ENCODE peak calls at places on chromosomes 6 and 20, in seven cellular contexts. F, N, R, I, J, Y and C are unnamed samples.

GRCh38 chr6:33118525-33119123 is 42.8 kb downstream of the HLA-DPB1 start:
- DNase-seq in R (peak), F (peak), J (no peak), N (peak), Y (peak), I (peak), C (peak)

GRCh38 chr6:7542878-7543394 is 1.5 kb downstream of the DSP start:
- DNase-seq in Y (peak), N (no peak), J (no peak), F (peak), I (peak), R (peak), C (peak)

GRCh38 chr6:99334526-99335127 is 14.8 kb downstream of the FAXC start:
- DNase-seq in I (peak), R (no peak), Y (peak), N (peak), J (peak), F (peak), C (peak)

GRCh38 chr6:156016186-156016976 is 560.7 kb upstream of the NOX3 start:
- DNase-seq in F (no peak), N (no peak), J (no peak), Y (no peak), R (no peak), I (no peak), C (no peak)

GRCh38 chr20:4717816-4718215 is 3.9 kb upstream of the PRND start:
- DNase-seq in R (no peak), F (no peak), J (no peak), Y (no peak), I (no peak), N (no peak), C (no peak)

GRCh38 chr6:150541587-150541986 is 58.1 kb upstream of the PLEKHG1 start:
- DNase-seq in J (no peak), R (no peak), I (peak), F (no peak), N (no peak), Y (no peak), C (no peak)

GRCh38 chr20:667351-668034 is 8.1 kb downstream of the SCRT2 start:
- DNase-seq in F (no peak), J (no peak), I (peak), N (peak), R (peak), Y (peak), C (peak)

GRCh38 chr20:32830437-32830836 is 10.7 kb downstream of the MAPRE1 start:
- DNase-seq in R (no peak), N (no peak), Y (no peak), I (no peak), F (no peak), J (no peak), C (no peak)

GRCh38 chr20:43752051-43752360 is 25.2 kb upstream of the GTSF1L start:
- DNase-seq in J (no peak), I (no peak), F (no peak), R (no peak), Y (no peak), N (no peak), C (no peak)

GRCh38 chr6:45450801-45451200 is 73.1 kb upstream of the SUPT3H start:
- DNase-seq in F (no peak), R (no peak), Y (no peak), I (no peak), J (no peak), N (no peak), C (no peak)

GRCh38 chr6:45447005-45447404 is 69.3 kb upstream of the SUPT3H start:
- DNase-seq in I (no peak), N (no peak), R (no peak), F (no peak), J (no peak), Y (no peak), C (no peak)

GRCh38 chr6:45447721-45448120 is 70.0 kb upstream of the SUPT3H start:
- DNase-seq in R (no peak), N (no peak), I (no peak), Y (no peak), J (no peak), F (no peak), C (no peak)

GRCh38 chr6:45450132-45450531 is 72.4 kb upstream of the SUPT3H start:
- DNase-seq in N (no peak), F (no peak), R (no peak), J (no peak), I (no peak), Y (no peak), C (no peak)

GRCh38 chr6:45448417-45449389 is 71.0 kb upstream of the SUPT3H start:
- DNase-seq in N (no peak), F (no peak), J (no peak), Y (no peak), R (no peak), I (no peak), C (no peak)
- TF ChIP-seq JUND in N (no peak), F (no peak), J (no peak), Y (no peak), R (no peak), I (no peak), C (no peak)

GRCh38 chr6:90369024-90369519 is 72.4 kb upstream of the BACH2 start:
- DNase-seq in J (peak), R (no peak), Y (no peak), N (peak), I (peak), F (peak), C (no peak)
- TF ChIP-seq JUND in J (peak), R (peak), Y (peak), N (peak), I (no peak), F (peak), C (peak)

GRCh38 chr6:132333639-132334516 is 67.4 kb downstream of the MOXD1 start:
- DNase-seq in I (peak), J (no peak), Y (peak), N (no peak), R (no peak), F (peak), C (peak)
- TF ChIP-seq JUND in I (peak), J (no peak), Y (peak), N (no peak), R (peak), F (peak), C (no peak)

GRCh38 chr6:140101367-140101766 is 726.9 kb upstream of the CITED2 start:
- DNase-seq in R (no peak), F (no peak), J (no peak), I (no peak), N (no peak), Y (no peak), C (no peak)

GRCh38 chr6:140107216-140107615 is 732.8 kb upstream of the CITED2 start:
- DNase-seq in J (no peak), F (no peak), N (no peak), Y (no peak), I (no peak), R (no peak), C (no peak)

GRCh38 chr6:140105857-140106256 is 731.4 kb upstream of the CITED2 start:
- DNase-seq in I (peak), J (no peak), F (peak), R (peak), Y (peak), N (peak), C (no peak)

GRCh38 chr6:140101818-140102217 is 727.4 kb upstream of the CITED2 start:
- DNase-seq in F (no peak), N (no peak), I (no peak), J (no peak), Y (no peak), R (no peak), C (no peak)
- TF ChIP-seq JUND in F (no peak), N (no peak), I (no peak), J (no peak), Y (no peak), R (no peak), C (no peak)

GRCh38 chr20:56860413-56860812 is 231.3 kb downstream of the TFAP2C start:
- DNase-seq in F (no peak), R (no peak), I (no peak), J (no peak), N (no peak), Y (no peak), C (no peak)
- TF ChIP-seq JUND in F (no peak), R (no peak), I (no peak), J (no peak), N (no peak), Y (no peak), C (no peak)

GRCh38 chr6:136212616-136213396 is 37.3 kb downstream of the MTFR2 start:
- DNase-seq in R (no peak), J (no peak), N (no peak), I (no peak), Y (no peak), F (no peak), C (no peak)
- TF ChIP-seq JUND in R (no peak), J (no peak), N (no peak), I (no peak), Y (no peak), F (no peak), C (no peak)

DNA sequence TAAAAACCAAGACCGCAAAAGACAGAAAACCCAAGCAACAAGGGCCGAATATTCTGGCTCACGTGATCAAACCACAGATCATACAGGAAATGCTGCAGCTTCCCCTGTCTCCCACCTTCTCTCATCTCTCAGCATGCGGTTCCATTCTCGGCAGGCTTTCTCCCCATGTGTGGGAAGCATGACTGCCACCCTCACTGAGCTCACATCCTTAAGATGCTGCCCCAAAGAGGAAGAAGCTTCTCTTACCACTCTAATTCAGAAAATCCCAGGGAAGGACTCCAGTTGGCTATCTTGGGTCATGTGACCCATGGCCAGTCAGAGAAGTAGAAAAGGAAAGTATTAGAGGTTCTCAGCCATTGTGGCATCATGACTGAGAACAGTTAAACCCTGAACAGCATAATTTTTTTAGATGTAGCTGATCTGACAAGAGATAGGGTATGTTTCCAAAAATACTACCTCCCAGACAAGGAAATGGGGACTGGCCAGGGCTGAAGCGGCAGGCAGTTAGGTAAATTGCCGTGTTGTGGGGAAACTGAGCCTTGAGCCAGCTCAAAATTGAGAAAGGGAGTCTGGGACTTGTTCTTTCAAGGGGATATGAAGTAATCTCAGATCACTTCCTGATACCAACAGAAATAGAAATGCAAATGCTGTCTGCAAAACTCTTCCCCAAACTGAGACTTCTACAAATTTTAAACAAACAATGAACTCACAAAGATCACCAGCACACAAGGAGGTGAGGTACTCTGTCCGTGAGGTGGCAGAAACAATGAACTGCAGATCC is 37.1 kb upstream of the GRM4 start:
- DNase-seq in Y (no peak), F (no peak), J (peak), N (peak), I (no peak), R (no peak), C (no peak)
- TF ChIP-seq JUND in Y (no peak), F (no peak), J (no peak), N (no peak), I (no peak), R (no peak), C (no peak)

GRCh38 chr20:19817017-19817416 is 59.0 kb downstream of the RIN2 start:
- DNase-seq in J (no peak), I (peak), R (no peak), Y (no peak), F (no peak), N (no peak), C (no peak)

GRCh38 chr20:19820520-19821211 is 62.6 kb downstream of the RIN2 start:
- DNase-seq in F (no peak), J (no peak), I (no peak), N (no peak), R (no peak), Y (no peak), C (no peak)

GRCh38 chr20:19821605-19822004 is 63.5 kb downstream of the RIN2 start:
- DNase-seq in R (no peak), Y (no peak), N (no peak), F (no peak), I (no peak), J (no peak), C (no peak)

GRCh38 chr20:19816386-19816785 is 58.3 kb downstream of the RIN2 start:
- DNase-seq in N (no peak), I (no peak), J (no peak), Y (no peak), F (no peak), R (no peak), C (no peak)

DNA sequence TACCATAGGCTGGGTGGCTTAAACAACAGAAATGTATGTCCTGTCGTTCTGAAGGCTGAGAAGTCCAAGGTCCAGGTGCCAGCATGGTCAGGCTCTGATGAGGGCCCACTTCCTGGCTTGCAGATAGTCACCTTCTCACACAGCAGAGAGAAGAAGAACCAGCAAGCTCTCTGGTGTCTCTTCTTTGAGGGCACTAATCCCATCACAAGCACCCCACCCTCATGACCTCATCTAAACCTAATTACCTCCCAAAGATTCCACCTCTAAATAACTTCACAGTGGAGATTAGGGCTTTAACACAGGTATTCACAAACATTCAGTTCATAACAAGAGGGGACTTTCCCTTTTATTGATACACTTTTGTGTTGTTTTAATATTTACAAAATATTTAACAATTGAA is 61.1 kb downstream of the RIN2 start:
- DNase-seq in F (no peak), N (no peak), I (peak), R (no peak), J (no peak), Y (no peak), C (no peak)
- TF ChIP-seq JUND in F (no peak), N (no peak), I (no peak), R (no peak), J (no peak), Y (no peak), C (no peak)